ENCODE peak calls at places on chromosomes 1 and 21, in four cellular contexts. One of them, this sample, is unnamed.

GRCh38 chr1:185853739-185854138 is 119.5 kb downstream of the HMCN1 start:
- DNase-seq in mesothelial cell of epicardium: no peak
- DNase-seq in dorsolateral prefrontal cortex: no peak
- DNase-seq in omental fat pad: no peak
- DNase-seq in this sample: no peak

GRCh38 chr1:46558141-46558963 is 6.9 kb upstream of the KNCN start:
- DNase-seq in omental fat pad: no peak
- DNase-seq in dorsolateral prefrontal cortex: no peak
- DNase-seq in mesothelial cell of epicardium: no peak
- DNase-seq in this sample: no peak

GRCh38 chr1:179141592-179142244 is 59.8 kb downstream of the TOR3A start:
- DNase-seq in mesothelial cell of epicardium: no peak
- DNase-seq in omental fat pad: no peak
- DNase-seq in dorsolateral prefrontal cortex: no peak
- DNase-seq in this sample: no peak

GRCh38 chr1:199352351-199352750 is 675.2 kb upstream of the NR5A2 start:
- DNase-seq in omental fat pad: no peak
- DNase-seq in dorsolateral prefrontal cortex: no peak
- DNase-seq in mesothelial cell of epicardium: no peak
- DNase-seq in this sample: no peak

GRCh38 chr1:173314656-173315055 is 107.5 kb upstream of the TNFSF4 start:
- DNase-seq in dorsolateral prefrontal cortex: no peak
- DNase-seq in omental fat pad: no peak
- DNase-seq in mesothelial cell of epicardium: no peak
- DNase-seq in this sample: no peak

GRCh38 chr21:46569071-46569470 is 35.8 kb downstream of the S100B start:
- DNase-seq in mesothelial cell of epicardium: no peak
- DNase-seq in dorsolateral prefrontal cortex: no peak
- DNase-seq in omental fat pad: no peak
- DNase-seq in this sample: no peak

GRCh38 chr1:219757890-219758289 is 145.0 kb upstream of the ZC3H11B start:
- DNase-seq in dorsolateral prefrontal cortex: no peak
- DNase-seq in mesothelial cell of epicardium: peak
- DNase-seq in omental fat pad: no peak
- DNase-seq in this sample: no peak

GRCh38 chr1:67723620-67724019 is 38.6 kb downstream of the GADD45A start:
- DNase-seq in dorsolateral prefrontal cortex: no peak
- DNase-seq in omental fat pad: no peak
- DNase-seq in mesothelial cell of epicardium: no peak
- DNase-seq in this sample: no peak

GRCh38 chr21:32771134-32771523 is 426 bp downstream of the PAXBP1 start:
- DNase-seq in dorsolateral prefrontal cortex: peak
- DNase-seq in mesothelial cell of epicardium: peak
- DNase-seq in omental fat pad: no peak
- DNase-seq in this sample: peak

GRCh38 chr21:45286671-45287437 is 841 bp downstream of the POFUT2 start:
- DNase-seq in mesothelial cell of epicardium: no peak
- DNase-seq in omental fat pad: no peak
- DNase-seq in dorsolateral prefrontal cortex: no peak
- DNase-seq in this sample: no peak

DNA sequence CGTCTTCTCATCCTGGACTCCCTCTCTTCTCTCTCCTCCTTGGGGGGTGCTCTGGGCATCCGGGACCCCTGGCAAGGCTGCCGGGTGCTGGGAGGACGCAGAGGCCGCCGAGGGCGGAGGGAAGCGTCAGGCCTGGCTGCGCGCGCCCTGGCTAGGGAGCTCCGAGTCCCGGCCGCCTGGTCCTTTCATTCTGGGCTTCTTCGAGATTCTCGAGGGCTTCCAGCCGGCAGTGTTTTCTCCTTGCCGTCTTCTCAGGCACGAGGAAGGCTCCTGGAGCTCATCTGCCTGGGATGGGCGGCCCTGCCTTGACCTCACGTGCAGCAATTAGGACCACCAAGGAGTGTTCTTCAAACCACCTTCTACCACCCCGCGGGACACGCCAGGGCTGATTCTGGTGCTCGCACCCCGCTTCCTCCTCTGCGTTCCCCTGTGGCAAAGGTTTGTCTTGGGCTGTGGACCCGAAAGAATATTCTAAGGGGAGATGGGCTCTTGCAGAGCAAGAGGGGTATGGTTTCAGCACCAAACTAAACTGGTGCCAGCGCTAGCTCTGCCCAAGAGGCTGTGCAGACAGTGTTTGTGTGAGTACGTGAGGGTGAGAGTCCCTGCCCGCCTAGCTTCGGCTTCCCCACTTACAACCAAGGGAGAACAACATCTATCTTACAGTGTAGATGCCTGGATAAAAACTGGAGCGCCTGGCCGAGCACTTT is 36.5 kb downstream of the PIK3CD start:
- DNase-seq in dorsolateral prefrontal cortex: peak
- DNase-seq in omental fat pad: no peak
- DNase-seq in mesothelial cell of epicardium: no peak
- DNase-seq in this sample: peak
- TF ChIP-seq CTCF in dorsolateral prefrontal cortex: no peak
- TF ChIP-seq CTCF in omental fat pad: no peak
- TF ChIP-seq CTCF in mesothelial cell of epicardium: no peak
- TF ChIP-seq CTCF in this sample: no peak

GRCh38 chr1:19976317-19977003 is 3.0 kb downstream of the PLA2G2A start:
- DNase-seq in dorsolateral prefrontal cortex: no peak
- DNase-seq in omental fat pad: no peak
- DNase-seq in mesothelial cell of epicardium: no peak
- DNase-seq in this sample: no peak
- TF ChIP-seq CTCF in dorsolateral prefrontal cortex: no peak
- TF ChIP-seq CTCF in omental fat pad: no peak
- TF ChIP-seq CTCF in mesothelial cell of epicardium: no peak
- TF ChIP-seq CTCF in this sample: no peak

GRCh38 chr1:226482975-226483660 is 65.4 kb upstream of the STUM start:
- DNase-seq in omental fat pad: no peak
- DNase-seq in dorsolateral prefrontal cortex: no peak
- DNase-seq in mesothelial cell of epicardium: no peak
- DNase-seq in this sample: no peak
- TF ChIP-seq CTCF in omental fat pad: no peak
- TF ChIP-seq CTCF in dorsolateral prefrontal cortex: no peak
- TF ChIP-seq CTCF in mesothelial cell of epicardium: no peak
- TF ChIP-seq CTCF in this sample: no peak

GRCh38 chr1:40855513-40855912 is 6.7 kb downstream of the CITED4 start:
- DNase-seq in dorsolateral prefrontal cortex: no peak
- DNase-seq in mesothelial cell of epicardium: no peak
- DNase-seq in omental fat pad: no peak
- DNase-seq in this sample: no peak
- TF ChIP-seq CTCF in dorsolateral prefrontal cortex: no peak
- TF ChIP-seq CTCF in mesothelial cell of epicardium: no peak
- TF ChIP-seq CTCF in omental fat pad: no peak
- TF ChIP-seq CTCF in this sample: peak

GRCh38 chr1:86146566-86146965 is 10.0 kb downstream of the COL24A1 start:
- DNase-seq in mesothelial cell of epicardium: no peak
- DNase-seq in dorsolateral prefrontal cortex: no peak
- DNase-seq in omental fat pad: no peak
- DNase-seq in this sample: no peak
- TF ChIP-seq CTCF in mesothelial cell of epicardium: no peak
- TF ChIP-seq CTCF in dorsolateral prefrontal cortex: no peak
- TF ChIP-seq CTCF in omental fat pad: no peak
- TF ChIP-seq CTCF in this sample: no peak

DNA sequence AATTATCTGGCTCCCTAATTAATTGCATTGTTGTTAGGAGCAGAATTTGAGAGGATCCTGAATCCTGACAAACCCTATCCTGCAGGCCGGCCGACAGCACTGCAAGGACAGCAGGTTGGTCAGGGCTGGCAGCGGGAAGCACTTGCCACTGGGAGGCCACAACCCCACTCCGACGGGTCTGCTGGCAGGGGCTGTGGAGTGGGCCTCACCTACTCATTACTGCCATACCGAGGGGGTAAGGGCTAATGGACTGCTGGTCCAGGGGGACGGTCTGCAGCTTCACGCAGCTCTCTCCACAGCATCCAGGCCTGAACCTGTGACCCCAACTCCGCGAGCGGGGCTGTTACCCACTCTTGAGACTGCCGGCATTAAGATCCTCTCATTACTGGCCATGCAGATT is 501.4 kb downstream of the OMA1 start:
- DNase-seq in dorsolateral prefrontal cortex: no peak
- DNase-seq in mesothelial cell of epicardium: no peak
- DNase-seq in omental fat pad: no peak
- DNase-seq in this sample: no peak
- TF ChIP-seq CTCF in dorsolateral prefrontal cortex: no peak
- TF ChIP-seq CTCF in mesothelial cell of epicardium: no peak
- TF ChIP-seq CTCF in omental fat pad: no peak
- TF ChIP-seq CTCF in this sample: no peak

DNA sequence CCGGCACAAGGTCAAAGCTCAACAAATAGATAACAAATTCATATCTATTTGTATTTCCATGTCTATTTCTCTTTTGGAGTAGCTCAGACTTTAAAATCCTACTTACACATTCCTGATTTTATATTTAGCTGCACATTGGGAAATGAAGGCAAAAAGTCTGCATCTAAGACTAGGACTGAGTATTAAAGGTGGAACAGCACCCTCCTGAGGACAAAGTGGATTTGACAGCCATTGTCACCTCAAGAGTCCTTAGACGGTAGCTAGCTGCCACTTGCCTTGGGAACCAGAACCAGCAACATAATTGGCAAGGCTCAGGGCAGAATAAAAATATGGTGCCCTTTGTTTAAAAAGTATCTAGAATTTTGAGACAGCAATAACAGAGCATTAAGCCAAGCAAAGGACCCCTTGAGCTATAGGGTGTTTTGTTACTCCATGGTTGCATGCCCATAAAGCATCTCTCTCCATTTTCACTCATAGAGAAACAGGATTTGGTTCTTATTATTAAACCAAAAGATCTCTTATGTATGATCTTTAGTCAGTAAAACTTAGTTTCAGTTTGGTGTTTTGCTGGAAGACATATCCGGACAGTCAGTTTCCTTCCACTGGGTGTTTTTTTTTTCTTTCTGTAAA is 30.0 kb upstream of the SGIP1 start:
- DNase-seq in mesothelial cell of epicardium: no peak
- DNase-seq in omental fat pad: no peak
- DNase-seq in dorsolateral prefrontal cortex: peak
- DNase-seq in this sample: no peak
- TF ChIP-seq CTCF in mesothelial cell of epicardium: peak
- TF ChIP-seq CTCF in omental fat pad: no peak
- TF ChIP-seq CTCF in dorsolateral prefrontal cortex: peak
- TF ChIP-seq CTCF in this sample: peak

DNA sequence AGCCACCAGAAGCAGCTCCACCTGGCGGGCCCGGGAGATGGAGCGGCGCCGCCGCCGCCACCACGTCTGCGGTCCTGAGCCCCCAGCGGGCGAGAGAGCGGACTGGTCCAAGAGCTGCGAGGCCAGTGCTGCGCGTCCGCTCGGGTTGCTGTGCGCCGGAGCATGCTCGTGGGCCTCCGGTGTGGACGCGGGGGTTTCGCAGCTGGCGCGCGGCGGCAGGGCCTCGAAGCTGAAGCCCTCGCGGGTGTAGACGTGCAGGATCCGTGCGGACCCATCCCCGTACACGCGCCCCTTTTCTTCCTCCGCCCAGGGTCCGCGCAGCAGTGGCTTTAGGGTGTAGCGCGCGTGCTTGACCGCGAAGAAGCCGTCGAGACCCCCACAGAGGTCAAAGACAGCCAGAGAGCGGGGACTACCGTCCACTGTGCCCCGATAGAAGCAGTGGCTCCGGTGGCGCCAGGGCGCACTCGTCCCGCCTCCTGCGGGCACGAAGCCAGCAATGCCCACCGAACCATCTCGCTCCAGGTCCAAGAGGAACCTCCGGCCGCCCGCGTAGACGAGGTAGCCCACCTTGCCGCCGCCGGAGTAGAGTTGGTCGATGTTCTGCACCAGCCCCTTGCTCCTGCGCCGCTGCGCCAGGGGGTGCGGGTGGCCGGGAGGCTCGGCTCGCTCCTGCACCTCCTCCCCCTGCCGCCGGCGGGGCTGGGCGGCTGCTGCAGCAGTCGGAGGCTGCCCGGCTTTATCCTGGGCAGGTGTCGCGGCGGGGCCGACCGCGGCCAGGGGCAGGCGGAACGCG is 1.1 kb downstream of the ADAMTS5 start:
- DNase-seq in omental fat pad: peak
- DNase-seq in mesothelial cell of epicardium: peak
- DNase-seq in dorsolateral prefrontal cortex: peak
- DNase-seq in this sample: peak
- TF ChIP-seq CTCF in omental fat pad: no peak
- TF ChIP-seq CTCF in mesothelial cell of epicardium: peak
- TF ChIP-seq CTCF in dorsolateral prefrontal cortex: no peak
- TF ChIP-seq CTCF in this sample: peak